ENCODE peak calls at places on chromosome 9, in four cellular contexts. Z is glutamatergic neuron; U is activated T-cell treated with anti-CD3 and anti-CD28 coated beads, Interleukin-2, amount 50 U/mL, for 4 hours; I is right cardiac atrium. C is an unnamed sample.

GRCh38 chr9:114777841-114778240 is 28.0 kb downstream of the TNFSF15 start:
- DNase-seq in Z (no peak), U (peak; percentile 43), I (no peak), C (no peak)

GRCh38 chr9:91004992-91005391 is 203.4 kb downstream of the SYK start:
- DNase-seq in Z (no peak), U (no peak), I (no peak), C (no peak)

GRCh38 chr9:89549031-89549644 is 51.2 kb upstream of the SEMA4D start:
- DNase-seq in Z (peak; percentile 89), U (peak; percentile 89), I (peak; percentile 76), C (peak; percentile 76)

GRCh38 chr9:130286781-130287428 is 21.3 kb downstream of the HMCN2 start:
- DNase-seq in Z (no peak), U (no peak), I (peak; percentile 53), C (peak; percentile 44)

GRCh38 chr9:123742009-123742767 is 187.7 kb downstream of the DENND1A start:
- DNase-seq in Z (no peak), U (no peak), I (peak; percentile 54), C (peak; percentile 48)

GRCh38 chr9:110307191-110307590 is 30.5 kb downstream of the TXNDC8 start:
- DNase-seq in Z (no peak), U (no peak), I (no peak), C (no peak)

GRCh38 chr9:34428325-34428958 is 29.9 kb downstream of the FAM219A start:
- DNase-seq in Z (no peak), U (no peak), I (no peak), C (no peak)

GRCh38 chr9:129383005-129383414 is 204.9 kb upstream of the IER5L start:
- DNase-seq in Z (no peak), U (no peak), I (peak; percentile 53), C (peak; percentile 62)

GRCh38 chr9:135480942-135481315 is 1.3 kb downstream of the PPP1R26 start:
- DNase-seq in Z (no peak), U (no peak), I (no peak), C (no peak)

GRCh38 chr9:125446581-125447094 is 185.0 kb downstream of the GAPVD1 start:
- DNase-seq in Z (no peak), U (no peak), I (no peak), C (no peak)

GRCh38 chr9:134337469-134337868 is 11.2 kb downstream of the RXRA start:
- DNase-seq in Z (no peak), U (no peak), I (no peak), C (no peak)

GRCh38 chr9:129344623-129345495 is 166.8 kb upstream of the IER5L start:
- DNase-seq in Z (no peak), U (no peak), I (no peak), C (no peak)

GRCh38 chr9:35553670-35554543 is 51.2 kb upstream of the TESK1 start:
- DNase-seq in Z (peak; percentile 63), U (no peak), I (peak; percentile 75), C (peak; percentile 74)

GRCh38 chr9:96148634-96149138 is 153.3 kb downstream of the HSD17B3 start:
- DNase-seq in Z (no peak), U (no peak), I (no peak), C (no peak)

GRCh38 chr9:96219615-96220257 is 82.2 kb downstream of the HSD17B3 start:
- DNase-seq in Z (peak; percentile 64), U (peak; percentile 45), I (peak; percentile 68), C (peak; percentile 52)

GRCh38 chr9:68457803-68458202 is 82.9 kb downstream of the TMEM252 start:
- DNase-seq in Z (no peak), U (no peak), I (no peak), C (no peak)

GRCh38 chr9:92524881-92525280 is 10.9 kb downstream of the ECM2 start:
- DNase-seq in Z (no peak), U (no peak), I (no peak), C (no peak)

GRCh38 chr9:37650873-37651768 is at the start of gene FRMPD1:
- DNase-seq in Z (no peak), U (peak; percentile 37), I (peak; percentile 65), C (peak; percentile 37)

GRCh38 chr9:23779220-23779619 is 46.8 kb downstream of the ELAVL2 start:
- DNase-seq in Z (no peak), U (no peak), I (no peak), C (no peak)

GRCh38 chr9:12775963-12776774 is 1.3 kb downstream of the LURAP1L start:
- DNase-seq in Z (peak; percentile 88), U (no peak), I (peak; percentile 85), C (peak; percentile 83)

GRCh38 chr9:125821078-125821477 is 73.9 kb downstream of the PBX3 start:
- DNase-seq in Z (no peak), U (no peak), I (no peak), C (no peak)

C was measured in heart left ventricle.